ENCODE peak calls at places on chromosomes 2 and 18, in nine cellular contexts. D, H, J, W, Z, Y, O, P and C are unnamed samples.

GRCh38 chr18:63162271-63163014 is 157.1 kb downstream of the BCL2 start:
- DNase-seq in D (no peak), H (peak; percentile 25), J (no peak), W (no peak), Z (no peak), Y (no peak), O (no peak), P (no peak), C (peak; percentile 19)

GRCh38 chr2:36671731-36672130 is 24.8 kb upstream of the VIT start:
- DNase-seq in D (no peak), H (no peak), J (no peak), W (no peak), Z (no peak), Y (no peak), O (no peak), P (no peak), C (no peak)

GRCh38 chr2:130849896-130850787 is 13.4 kb downstream of the ARHGEF4 start:
- DNase-seq in D (no peak), H (no peak), J (no peak), W (no peak), Z (no peak), Y (no peak), O (no peak), P (no peak), C (no peak)

GRCh38 chr2:11103984-11104793 is 51.1 kb upstream of the SLC66A3 start:
- DNase-seq in D (no peak), H (peak; percentile 54), J (no peak), W (no peak), Z (no peak), Y (no peak), O (no peak), P (no peak), C (no peak)

GRCh38 chr2:67503066-67503795 is 106.1 kb downstream of the ETAA1 start:
- DNase-seq in D (no peak), H (no peak), J (no peak), W (no peak), Z (no peak), Y (no peak), O (no peak), P (no peak), C (no peak)

GRCh38 chr2:37826611-37827010 is 98.5 kb upstream of the RMDN2 start:
- DNase-seq in D (no peak), H (no peak), J (no peak), W (no peak), Z (no peak), Y (no peak), O (no peak), P (no peak), C (no peak)

GRCh38 chr2:56860991-56861390 is 677.2 kb downstream of the CCDC85A start:
- DNase-seq in D (no peak), H (no peak), J (no peak), W (no peak), Z (no peak), Y (no peak), O (no peak), P (no peak), C (no peak)

GRCh38 chr2:45874324-45874723 is 222.8 kb downstream of the PRKCE start:
- DNase-seq in D (no peak), H (no peak), J (no peak), W (no peak), Z (no peak), Y (peak; percentile 91), O (peak; percentile 53), P (no peak), C (no peak)

GRCh38 chr2:218658671-218659257 is 659 bp downstream of the ZNF142 start:
- DNase-seq in D (no peak), H (peak; percentile 37), J (no peak), W (peak; percentile 41), Z (peak; percentile 30), Y (peak; percentile 36), O (no peak), P (no peak), C (peak; percentile 64)

GRCh38 chr2:20672191-20672951 is 5.4 kb downstream of the GDF7 start:
- DNase-seq in D (no peak), H (no peak), J (no peak), W (no peak), Z (no peak), Y (no peak), O (no peak), P (no peak), C (no peak)

GRCh38 chr18:13553449-13553848 is 172.9 kb downstream of the FAM210A start:
- DNase-seq in D (no peak), H (no peak), J (no peak), W (no peak), Z (no peak), Y (no peak), O (no peak), P (no peak), C (no peak)

GRCh38 chr2:81658227-81658626 is 1353.7 kb upstream of the LRRTM1 start:
- DNase-seq in D (peak; percentile 57), H (no peak), J (no peak), W (no peak), Z (no peak), Y (no peak), O (no peak), P (no peak), C (no peak)

GRCh38 chr18:61572871-61573270 is 239.6 kb downstream of the CDH20 start:
- DNase-seq in D (no peak), H (no peak), J (no peak), W (no peak), Z (no peak), Y (no peak), O (no peak), P (no peak), C (no peak)

GRCh38 chr2:121200419-121201315 is 84.3 kb downstream of the TFCP2L1 start:
- DNase-seq in D (no peak), H (no peak), J (no peak), W (no peak), Z (no peak), Y (no peak), O (no peak), P (no peak), C (no peak)

GRCh38 chr2:1478311-1479305 is 65.3 kb downstream of the TPO start:
- DNase-seq in D (no peak), H (no peak), J (no peak), W (peak; percentile 2), Z (no peak), Y (no peak), O (no peak), P (no peak), C (no peak)

GRCh38 chr2:210072922-210073509 is 70.6 kb downstream of the RPE start:
- DNase-seq in D (no peak), H (no peak), J (no peak), W (peak; percentile 11), Z (peak; percentile 1), Y (peak; percentile 16), O (no peak), P (no peak), C (peak; percentile 70)

GRCh38 chr18:42545825-42546224 is 569.7 kb downstream of the RIT2 start:
- DNase-seq in D (peak; percentile 1), H (no peak), J (no peak), W (no peak), Z (no peak), Y (no peak), O (no peak), P (no peak), C (peak; percentile 34)

GRCh38 chr18:58542426-58543159 is 86.3 kb downstream of the ALPK2 start:
- DNase-seq in D (no peak), H (no peak), J (no peak), W (no peak), Z (no peak), Y (no peak), O (no peak), P (no peak), C (no peak)

GRCh38 chr2:42953216-42953615 is 160.8 kb upstream of the HAAO start:
- DNase-seq in D (no peak), H (no peak), J (no peak), W (no peak), Z (no peak), Y (no peak), O (no peak), P (no peak), C (no peak)

GRCh38 chr2:232447638-232448472 is 8.1 kb upstream of the ALPI start:
- DNase-seq in D (no peak), H (no peak), J (no peak), W (no peak), Z (no peak), Y (no peak), O (no peak), P (no peak), C (no peak)

GRCh38 chr2:157782057-157782845 is 93.9 kb downstream of the ACVR1 start:
- DNase-seq in D (no peak), H (no peak), J (no peak), W (no peak), Z (no peak), Y (no peak), O (no peak), P (no peak), C (peak; percentile 25)